ENCODE peak calls at places on chromosome 10, in four cellular contexts. F is A549, R is ovary, D is stomach. E is an unnamed sample.
A peak's percentile ranks its signal among the peaks of the same experiment; 100 is the strongest.

GRCh38 chr10:63780075-63780474 is 258.9 kb downstream of the REEP3 start:
- DNase-seq in F (no peak), D (no peak), R (no peak), E (no peak)

GRCh38 chr10:1063232-1063862 is 7.2 kb downstream of the WDR37 start:
- DNase-seq in R (no peak), D (no peak), F (no peak), E (no peak)

GRCh38 chr10:22259280-22259679 is 41.5 kb upstream of the EBLN1 start:
- DNase-seq in D (no peak), F (peak; percentile 27), R (no peak), E (no peak)

GRCh38 chr10:132429281-132430230 is 32.6 kb downstream of the PWWP2B start:
- DNase-seq in F (no peak), R (no peak), D (peak; percentile 54), E (peak; percentile 81)

GRCh38 chr10:68897336-68897741 is 3.8 kb upstream of the DDX50 start:
- DNase-seq in R (no peak), F (peak; percentile 79), D (peak; percentile 37), E (peak; percentile 56)

GRCh38 chr10:84156768-84157167 is 16.8 kb upstream of the GPR15LG start:
- DNase-seq in D (no peak), F (no peak), R (no peak), E (no peak)

GRCh38 chr10:87744606-87745005 is 73.4 kb downstream of the ATAD1 start:
- DNase-seq in R (no peak), D (no peak), F (no peak), E (no peak)

GRCh38 chr10:132884691-132885271 is 57.6 kb downstream of the CFAP46 start:
- DNase-seq in D (no peak), F (no peak), R (no peak), E (peak; percentile 1)

GRCh38 chr10:113329121-113329596 is 223.7 kb upstream of the HABP2 start:
- DNase-seq in D (no peak), F (peak; percentile 31), R (no peak), E (no peak)

GRCh38 chr10:97016728-97017473 is 168.9 kb downstream of the SLIT1 start:
- DNase-seq in D (no peak), R (no peak), F (no peak), E (no peak)

GRCh38 chr10:128210215-128211063 is 84.2 kb upstream of the MKI67 start:
- DNase-seq in F (peak; percentile 67), R (no peak), D (peak; percentile 78), E (peak; percentile 72)

GRCh38 chr10:101838416-101838970 is 5.1 kb downstream of the KCNIP2 start:
- DNase-seq in F (no peak), D (no peak), R (no peak), E (no peak)

GRCh38 chr10:101835406-101835805 is 8.2 kb downstream of the KCNIP2 start:
- DNase-seq in R (no peak), D (no peak), F (no peak), E (no peak)

GRCh38 chr10:101839002-101839401 is 4.6 kb downstream of the KCNIP2 start:
- DNase-seq in D (no peak), R (no peak), F (no peak), E (no peak)

GRCh38 chr10:101839421-101840063 is 4.1 kb downstream of the KCNIP2 start:
- DNase-seq in D (peak; percentile 60), R (no peak), F (no peak), E (peak; percentile 36)

DNA sequence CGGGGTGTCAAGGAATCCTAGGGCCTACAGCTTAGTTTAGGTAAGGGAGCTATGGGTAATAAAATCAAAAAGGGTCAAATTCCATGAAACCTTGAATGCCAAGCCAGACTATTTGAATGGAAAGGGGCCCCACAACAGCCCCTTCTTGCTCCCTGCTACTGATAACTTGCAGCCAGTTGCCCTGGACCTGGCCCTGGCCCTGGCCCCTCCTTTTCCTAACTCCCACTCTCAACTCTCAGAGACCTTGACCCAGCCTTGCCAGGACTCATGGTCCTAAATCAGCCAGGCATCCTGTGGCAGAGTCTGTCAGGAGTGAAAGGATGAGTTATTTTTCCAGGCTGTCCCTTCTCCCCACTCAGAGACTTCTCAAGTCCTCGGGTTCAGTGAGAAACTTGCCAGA is 5.8 kb downstream of the KCNIP2 start:
- DNase-seq in R (no peak), D (no peak), F (no peak), E (no peak)
- TF ChIP-seq CTCF in R (no peak), D (no peak), F (no peak), E (no peak)

GRCh38 chr10:12922117-12922900 is 79.2 kb downstream of the CCDC3 start:
- DNase-seq in D (no peak), F (no peak), R (no peak), E (no peak)

GRCh38 chr10:12928571-12928970 is 72.9 kb downstream of the CCDC3 start:
- DNase-seq in D (no peak), R (no peak), F (no peak), E (no peak)

GRCh38 chr10:12927896-12928295 is 73.6 kb downstream of the CCDC3 start:
- DNase-seq in D (no peak), R (no peak), F (no peak), E (no peak)

GRCh38 chr10:12924911-12925310 is 76.6 kb downstream of the CCDC3 start:
- DNase-seq in D (no peak), R (no peak), F (no peak), E (no peak)

DNA sequence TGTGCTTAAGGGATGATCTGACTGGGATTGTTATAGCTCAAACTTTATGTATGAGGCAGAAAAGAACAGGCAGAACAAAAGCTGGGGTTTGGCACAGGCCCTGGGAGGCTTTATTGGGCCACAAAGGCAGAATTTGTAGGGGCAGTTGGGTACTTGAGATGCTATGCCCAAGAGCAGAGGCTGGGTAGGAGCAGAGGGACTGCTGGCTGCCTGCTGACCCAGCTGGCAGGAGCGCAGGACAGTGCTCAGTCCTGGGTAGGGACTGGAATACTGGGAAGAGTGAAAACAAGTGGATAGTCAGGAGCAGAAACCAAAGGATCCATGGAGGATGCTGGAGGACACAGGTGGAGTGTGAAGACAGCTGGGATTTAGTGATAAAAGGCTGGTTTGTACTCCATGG is 75.7 kb downstream of the CCDC3 start:
- DNase-seq in D (no peak), R (no peak), F (no peak), E (no peak)
- TF ChIP-seq POLR2A in D (no peak), R (no peak), F (no peak), E (no peak)

GRCh38 chr10:31697271-31698168 is 231.1 kb downstream of the ARHGAP12 start:
- DNase-seq in R (peak; percentile 70), D (peak; percentile 53), F (no peak), E (peak; percentile 42)
- H3K4me3 ChIP-seq in R (no peak overlapping the region), D (no peak overlapping the region), F (no peak overlapping the region), E (no peak overlapping the region)

GRCh38 chr10:59290448-59290847 is 71.9 kb downstream of the FAM13C start:
- DNase-seq in F (no peak), R (no peak), D (no peak), E (no peak)
- TF ChIP-seq CTCF in F (no peak), R (no peak), D (no peak), E (peak; percentile 6)

DNA sequence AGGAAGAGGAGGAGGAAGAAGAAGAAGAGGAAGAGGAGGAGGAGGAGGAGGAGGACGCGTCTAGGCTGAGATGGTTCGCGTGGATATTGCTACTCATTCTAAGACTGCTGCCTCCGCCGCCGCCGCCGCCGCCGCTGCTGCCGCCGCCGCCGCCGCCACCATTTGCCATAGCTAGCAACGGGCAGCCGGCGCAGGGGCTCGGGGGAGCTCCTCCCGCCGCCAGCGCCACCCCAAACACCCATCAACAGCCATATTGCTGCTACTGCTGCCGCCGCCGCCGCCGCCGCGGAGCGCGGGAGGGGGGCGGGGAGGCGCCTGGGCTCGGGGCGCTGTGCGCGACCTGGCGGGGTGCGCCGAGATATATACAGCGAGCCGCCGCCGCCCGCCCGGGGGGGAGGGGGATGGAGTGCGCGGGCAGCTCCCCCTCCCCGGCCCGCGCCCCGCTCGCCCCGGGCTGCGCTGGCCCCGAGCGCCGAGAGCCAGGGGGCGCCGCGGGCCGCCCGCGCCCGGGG is at the start of gene KCNMA1:
- DNase-seq in D (no peak), F (peak; percentile 55), R (peak; percentile 36), E (no peak)
- TF ChIP-seq POLR2A in D (no peak), F (no peak), R (no peak), E (no peak)

DNA sequence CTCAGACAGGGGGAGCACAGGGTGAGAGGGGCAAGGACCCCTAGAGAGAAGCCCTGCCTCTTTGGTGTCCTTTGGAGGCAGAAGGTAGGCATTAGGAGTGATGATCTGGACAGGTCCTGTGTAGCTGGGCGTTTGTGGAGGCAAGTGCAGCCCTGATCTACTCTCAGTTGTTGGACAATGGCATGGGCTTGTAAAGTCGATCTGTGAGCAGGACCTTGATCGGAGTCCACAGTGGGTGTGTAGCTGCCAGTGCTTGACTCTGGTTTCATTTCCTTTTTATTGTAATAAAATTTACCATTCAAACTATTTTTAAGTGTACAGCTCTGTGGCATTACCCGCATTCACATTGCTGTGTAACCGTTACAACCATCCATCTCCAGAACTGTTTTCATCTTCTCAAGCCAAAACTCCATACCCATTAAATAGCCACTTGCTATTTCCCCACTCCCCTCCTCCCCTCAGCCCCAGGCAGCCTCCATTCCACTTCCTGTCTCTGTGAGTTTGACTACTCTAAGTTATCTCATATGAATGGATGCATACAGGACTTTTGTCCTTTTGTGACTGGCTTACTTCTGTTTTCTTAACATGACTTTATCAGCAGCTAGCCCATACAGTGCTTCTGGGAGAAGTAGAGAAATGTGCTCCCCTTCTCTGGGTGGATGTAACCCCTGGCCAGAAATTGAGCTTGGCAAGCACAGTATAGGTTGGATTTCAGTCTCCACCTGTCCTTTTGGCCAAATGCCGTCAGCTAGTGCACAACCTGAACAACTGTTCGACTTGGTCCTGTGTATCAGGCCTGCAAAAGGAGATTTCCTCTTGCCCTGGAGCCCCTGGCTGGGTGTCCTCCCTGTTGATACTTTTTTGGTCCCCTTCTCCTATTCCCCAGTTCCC is 179.9 kb downstream of the LRMDA start:
- DNase-seq in R (no peak), D (no peak), F (no peak), E (no peak)
- H3K4me3 ChIP-seq in R (no peak overlapping the region), D (no peak overlapping the region), F (no peak overlapping the region), E (no peak overlapping the region)

GRCh38 chr10:74153123-74153522 is 2.1 kb downstream of the ADK start:
- DNase-seq in R (no peak), D (no peak), F (peak; percentile 46), E (no peak)

GRCh38 chr10:74150151-74151056 is at the start of gene AP3M1:
- DNase-seq in R (peak; percentile 86), F (no peak), D (peak; percentile 85), E (peak; percentile 87)

GRCh38 chr10:74151879-74152722 is 1.1 kb downstream of the ADK start:
- DNase-seq in F (no peak), R (no peak), D (no peak), E (no peak)

GRCh38 chr10:74153676-74154075 is 2.7 kb downstream of the ADK start:
- DNase-seq in R (no peak), F (no peak), D (no peak), E (peak; percentile 59)

GRCh38 chr10:74151057-74151878 is at the start of gene ADK:
- DNase-seq in R (peak; percentile 100), D (peak; percentile 100), F (peak; percentile 97), E (peak; percentile 100)
- TF ChIP-seq CTCF in R (no peak), D (no peak), F (no peak), E (peak; percentile 17)